ENCODE peak calls at places on chromosomes 5 and 9, in five cellular contexts. Q, R, H, N and P are unnamed samples.

GRCh38 chr5:74017786-74018211 is 391.8 kb downstream of the ARHGEF28 start:
- DNase-seq in Q (no peak), R (no peak), N (no peak), H (peak), P (peak)

GRCh38 chr5:84287964-84288363 is 96.7 kb downstream of the EDIL3 start:
- DNase-seq in R (peak), Q (no peak), H (no peak), N (peak), P (no peak)

GRCh38 chr5:7518947-7519560 is 123.1 kb downstream of the ADCY2 start:
- DNase-seq in N (no peak), H (peak), Q (peak), R (no peak), P (peak)

GRCh38 chr9:112496074-112496722 is 9.6 kb downstream of the KIAA1958 start:
- DNase-seq in R (no peak), H (no peak), N (no peak), Q (no peak), P (no peak)

GRCh38 chr5:14410068-14410941 is 171.3 kb upstream of the OTULINL start:
- DNase-seq in H (no peak), R (no peak), N (no peak), Q (no peak), P (no peak)

GRCh38 chr5:75961814-75962213 is 121.4 kb upstream of the SV2C start:
- DNase-seq in R (no peak), Q (no peak), N (no peak), H (no peak), P (no peak)

GRCh38 chr9:129241725-129242124 is 63.7 kb upstream of the IER5L start:
- DNase-seq in Q (no peak), H (no peak), R (no peak), N (no peak), P (no peak)

GRCh38 chr5:59999056-59999455 is 105.5 kb upstream of the PDE4D start:
- DNase-seq in Q (no peak), N (no peak), R (peak), H (no peak), P (no peak)

GRCh38 chr5:179280095-179280490 is 65.2 kb downstream of the ADAMTS2 start:
- DNase-seq in H (no peak), R (no peak), N (no peak), Q (no peak), P (no peak)

GRCh38 chr5:38639377-38640011 is 83.0 kb upstream of the LIFR start:
- DNase-seq in H (no peak), R (no peak), N (no peak), Q (no peak), P (no peak)

GRCh38 chr5:87746341-87746740 is 333.6 kb upstream of the CCNH start:
- DNase-seq in H (no peak), N (no peak), R (no peak), Q (no peak), P (no peak)

GRCh38 chr5:133877351-133878235 is 90.8 kb downstream of the C5orf15 start:
- DNase-seq in Q (no peak), H (no peak), R (no peak), N (no peak), P (no peak)

GRCh38 chr5:113660848-113661247 is 147.4 kb downstream of the YTHDC2 start:
- DNase-seq in N (no peak), R (no peak), H (no peak), Q (no peak), P (no peak)

GRCh38 chr9:114012126-114012525 is 66.0 kb downstream of the AMBP start:
- DNase-seq in N (no peak), H (no peak), Q (no peak), R (no peak), P (no peak)

GRCh38 chr5:816176-816575 is 31.6 kb upstream of the ZDHHC11B start:
- DNase-seq in H (no peak), R (no peak), Q (no peak), N (no peak), P (no peak)

GRCh38 chr5:139383275-139383992 is at the start of gene SLC23A1:
- DNase-seq in R (no peak), H (no peak), N (no peak), Q (no peak), P (no peak)

GRCh38 chr5:77064040-77064439 is 23.0 kb downstream of the ZBED3 start:
- DNase-seq in Q (no peak), R (no peak), H (no peak), N (no peak), P (peak)

GRCh38 chr5:58407042-58407709 is 52.7 kb downstream of the PLK2 start:
- DNase-seq in H (no peak), N (peak), Q (no peak), R (peak), P (no peak)

GRCh38 chr5:157106668-157107461 is 2.0 kb downstream of the HAVCR2 start:
- DNase-seq in Q (no peak), N (no peak), H (no peak), R (no peak), P (no peak)

GRCh38 chr5:171528865-171529264 is 109.4 kb downstream of the FGF18 start:
- DNase-seq in H (no peak), Q (no peak), N (no peak), R (no peak), P (no peak)

GRCh38 chr5:90865194-90865593 is 306.6 kb downstream of the ADGRV1 start:
- DNase-seq in R (no peak), Q (no peak), H (no peak), N (no peak), P (no peak)

GRCh38 chr5:59466271-59466670 is 427.3 kb downstream of the PDE4D start:
- DNase-seq in R (no peak), N (no peak), Q (no peak), H (no peak), P (no peak)

GRCh38 chr5:4233671-4234070 is 638.0 kb downstream of the IRX1 start:
- DNase-seq in Q (no peak), H (no peak), N (no peak), R (no peak), P (no peak)

GRCh38 chr9:14352549-14352948 is 38.6 kb upstream of the NFIB start:
- DNase-seq in Q (peak), H (peak), R (no peak), N (no peak), P (no peak)

GRCh38 chr9:113857875-113858274 is 18.2 kb upstream of the ZNF618 start:
- DNase-seq in R (no peak), N (no peak), Q (no peak), H (no peak), P (no peak)

GRCh38 chr9:124353166-124353768 is 62.0 kb downstream of the PSMB7 start:
- DNase-seq in H (no peak), Q (no peak), R (no peak), N (no peak), P (no peak)

GRCh38 chr9:101397746-101398334 is 578 bp downstream of the MRPL50 start:
- DNase-seq in R (no peak), N (peak), H (no peak), Q (peak), P (peak)

GRCh38 chr9:123267481-123268239 is 726 bp downstream of the STRBP start:
- DNase-seq in Q (no peak), N (no peak), H (no peak), R (no peak), P (peak)

GRCh38 chr5:132090107-132090506 is 16.5 kb downstream of the CSF2 start:
- DNase-seq in N (no peak), H (no peak), R (no peak), Q (no peak), P (no peak)

GRCh38 chr5:9365501-9365900 is 180.4 kb downstream of the SEMA5A start:
- DNase-seq in R (no peak), Q (peak), H (peak), N (no peak), P (no peak)

GRCh38 chr5:54844905-54845566 is 140.4 kb downstream of the ESM1 start:
- DNase-seq in N (peak), Q (peak), H (peak), R (no peak), P (no peak)

GRCh38 chr9:136174779-136175744 is 29.9 kb downstream of the LHX3 start:
- DNase-seq in Q (no peak), N (no peak), H (no peak), R (no peak), P (no peak)

GRCh38 chr5:173148354-173148753 is 4.0 kb downstream of the BNIP1 start:
- DNase-seq in R (no peak), N (no peak), Q (no peak), H (no peak), P (no peak)

GRCh38 chr5:120874463-120874862 is 410.4 kb downstream of the PRR16 start:
- DNase-seq in N (no peak), H (no peak), Q (no peak), R (no peak), P (no peak)